ENCODE peak calls at places on chromosome 6, in eight cellular contexts. F is left lung, L is HFF-Myc, S is IMR-90, A is neural progenitor cell, P is adrenal gland, U is fibroblast of mammary gland, H is heart left ventricle. Y is an unnamed sample.

GRCh38 chr6:150698421-150698820 is 98.7 kb downstream of the PLEKHG1 start:
- DNase-seq in F (no peak), L (no peak), S (no peak), A (no peak), P (no peak), U (no peak), H (no peak), Y (no peak)

GRCh38 chr6:155623450-155624178 is 168.0 kb upstream of the NOX3 start:
- DNase-seq in F (no peak), L (no peak), S (no peak), A (no peak), P (no peak), U (no peak), H (no peak), Y (no peak)

GRCh38 chr6:43910638-43911353 is 140.8 kb downstream of the VEGFA start:
- DNase-seq in F (no peak), L (no peak), S (peak; percentile 86), A (no peak), P (no peak), U (peak; percentile 65), H (no peak), Y (no peak)

GRCh38 chr6:9250852-9251251 is 815.5 kb upstream of the SLC35B3 start:
- DNase-seq in F (no peak), L (peak; percentile 19), S (peak; percentile 53), A (peak; percentile 85), P (no peak), U (peak; percentile 23), H (no peak), Y (peak; percentile 24)

GRCh38 chr6:18269253-18269652 is 4.9 kb upstream of the DEK start:
- DNase-seq in F (no peak), L (peak; percentile 74), S (peak; percentile 32), A (no peak), P (peak; percentile 38), U (peak; percentile 57), H (no peak), Y (no peak)

GRCh38 chr6:161880070-161880469 is 606.2 kb upstream of the AGPAT4 start:
- DNase-seq in F (no peak), L (no peak), S (no peak), A (no peak), P (no peak), U (no peak), H (no peak), Y (no peak)

GRCh38 chr6:107811591-107812218 is 12.4 kb downstream of the SCML4 start:
- DNase-seq in F (no peak), L (no peak), S (peak; percentile 21), A (no peak), P (no peak), U (peak; percentile 21), H (no peak), Y (peak; percentile 33)

GRCh38 chr6:73585566-73586415 is 65.0 kb upstream of the EEF1A1 start:
- DNase-seq in F (no peak), L (peak; percentile 56), S (peak; percentile 85), A (no peak), P (peak; percentile 67), U (peak; percentile 80), H (no peak), Y (peak; percentile 67)

GRCh38 chr6:68649669-68650068 is 14.6 kb downstream of the ADGRB3 start:
- DNase-seq in F (no peak), L (no peak), S (no peak), A (peak; percentile 49), P (no peak), U (no peak), H (no peak), Y (no peak)

GRCh38 chr6:139981066-139981624 is 606.7 kb upstream of the CITED2 start:
- DNase-seq in F (no peak), L (no peak), S (no peak), A (no peak), P (no peak), U (no peak), H (no peak), Y (no peak)

GRCh38 chr6:113857565-113858066 is 471 bp downstream of the MARCKS start:
- DNase-seq in F (no peak), L (no peak), S (no peak), A (peak; percentile 78), P (peak; percentile 7), U (no peak), H (peak; percentile 60), Y (peak; percentile 11)

GRCh38 chr6:16625319-16626240 is 135.7 kb downstream of the ATXN1 start:
- DNase-seq in F (no peak), L (no peak), S (peak; percentile 28), A (no peak), P (no peak), U (peak; percentile 14), H (no peak), Y (no peak)

GRCh38 chr6:53466257-53466656 is 78.6 kb downstream of the GCLC start:
- DNase-seq in F (no peak), L (no peak), S (peak; percentile 23), A (no peak), P (no peak), U (peak; percentile 16), H (no peak), Y (no peak)

GRCh38 chr6:14582731-14583130 is 465.2 kb downstream of the CD83 start:
- DNase-seq in F (no peak), L (no peak), S (no peak), A (no peak), P (no peak), U (no peak), H (no peak), Y (no peak)

GRCh38 chr6:99119109-99120031 is 171.6 kb upstream of the FBXL4 start:
- DNase-seq in F (no peak), L (peak; percentile 17), S (peak; percentile 39), A (peak; percentile 75), P (peak; percentile 9), U (peak; percentile 48), H (no peak), Y (no peak)

GRCh38 chr6:160974304-160974771 is 17.2 kb upstream of the MAP3K4 start:
- DNase-seq in F (peak; percentile 46), L (peak; percentile 99), S (peak; percentile 97), A (no peak), P (peak; percentile 82), U (peak; percentile 100), H (peak; percentile 61), Y (peak; percentile 94)

GRCh38 chr6:155158044-155158843 is 105.6 kb upstream of the CLDN20 start:
- DNase-seq in F (no peak), L (no peak), S (peak; percentile 13), A (no peak), P (no peak), U (peak; percentile 50), H (no peak), Y (no peak)

GRCh38 chr6:163420315-163420667 is 5.8 kb downstream of the QKI start:
- DNase-seq in F (no peak), L (no peak), S (no peak), A (no peak), P (no peak), U (no peak), H (no peak), Y (no peak)

GRCh38 chr6:95185874-95186273 is 391.5 kb upstream of the MANEA start:
- DNase-seq in F (no peak), L (no peak), S (no peak), A (no peak), P (no peak), U (no peak), H (no peak), Y (no peak)

GRCh38 chr6:4459032-4459431 is 317.2 kb upstream of the CDYL start:
- DNase-seq in F (no peak), L (peak; percentile 37), S (peak; percentile 94), A (no peak), P (peak; percentile 27), U (peak; percentile 89), H (no peak), Y (peak; percentile 52)

GRCh38 chr6:11212625-11213024 is 19.8 kb downstream of the NEDD9 start:
- DNase-seq in F (peak; percentile 68), L (no peak), S (peak; percentile 90), A (no peak), P (no peak), U (peak; percentile 91), H (no peak), Y (peak; percentile 72)
- H3K4me3 ChIP-seq in F (no peak overlapping the region), L (no peak overlapping the region), S (no peak overlapping the region), A (no peak overlapping the region), P (no peak overlapping the region), U (no peak overlapping the region), H (no peak overlapping the region), Y (no peak overlapping the region)

DNA sequence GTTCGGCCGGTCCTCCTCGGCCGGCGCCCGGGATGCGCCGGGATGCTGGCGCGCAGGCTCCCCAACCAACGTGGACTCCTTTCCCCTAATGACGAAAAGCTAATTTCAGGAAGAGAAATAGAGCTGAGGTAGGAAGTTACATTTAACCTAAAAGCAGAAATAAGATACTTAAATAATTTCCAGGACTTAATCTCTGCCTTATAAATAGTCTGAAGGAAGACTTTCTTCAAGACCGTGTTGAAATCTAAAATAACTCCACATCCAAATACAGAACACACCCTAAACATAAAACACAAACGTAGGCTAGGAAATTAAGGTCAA is 1.2 kb downstream of the ASF1A start:
- DNase-seq in F (no peak), L (no peak), S (no peak), A (no peak), P (no peak), U (no peak), H (no peak), Y (no peak)
- H3K4me3 ChIP-seq in F (peak overlapping the region; percentile 90), L (peak overlapping the region; percentile 82), S (peak overlapping the region; percentile 79), A (peak overlapping the region; percentile 97), P (no peak overlapping the region), U (peak overlapping the region; percentile 89), H (peak overlapping the region; percentile 84), Y (peak overlapping the region; percentile 90)

GRCh38 chr6:117600008-117600743 is 2.1 kb downstream of the GOPC start:
- DNase-seq in F (no peak), L (no peak), S (peak; percentile 24), A (no peak), P (peak; percentile 13), U (peak; percentile 53), H (no peak), Y (peak; percentile 30)
- H3K4me3 ChIP-seq in F (peak overlapping the region; percentile 96), L (peak overlapping the region; percentile 68), S (peak overlapping the region; percentile 17), A (peak overlapping the region; percentile 67), P (no peak overlapping the region), U (peak overlapping the region; percentile 95), H (no peak overlapping the region), Y (peak overlapping the region; percentile 97)

DNA sequence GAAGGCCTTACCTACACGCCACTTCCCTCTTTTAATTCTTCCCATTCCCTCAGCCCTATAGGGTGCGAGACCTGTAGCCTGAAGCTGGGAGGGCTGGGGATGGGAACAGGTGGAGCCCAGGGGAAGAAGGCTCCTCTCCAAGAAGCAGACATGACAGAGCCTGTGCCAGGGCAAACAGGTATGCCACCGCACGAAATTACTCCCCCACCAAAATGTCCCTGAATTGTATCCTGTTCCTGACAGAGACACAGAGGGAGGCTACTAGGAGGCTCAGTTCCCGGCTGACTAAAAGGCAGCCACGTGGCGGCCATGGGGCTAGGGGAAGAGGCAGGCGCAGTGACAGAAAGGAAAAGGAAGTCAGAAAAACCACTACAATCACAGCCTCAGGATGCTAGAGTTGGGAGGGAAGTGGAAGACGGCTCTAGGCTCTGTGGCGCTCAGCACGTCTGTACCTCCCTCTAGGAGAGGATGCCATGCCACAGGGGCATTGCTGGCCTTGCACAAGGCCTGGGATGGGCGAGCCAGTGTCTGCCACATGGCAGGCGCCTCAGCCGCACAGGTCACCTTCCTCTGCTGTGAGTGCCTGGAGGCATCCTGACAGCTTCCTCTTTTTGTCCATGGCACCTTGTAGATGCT is 27.7 kb downstream of the TFEB start:
- DNase-seq in F (peak; percentile 66), L (no peak), S (no peak), A (no peak), P (no peak), U (no peak), H (peak; percentile 69), Y (no peak)
- H3K4me3 ChIP-seq in F (no peak overlapping the region), L (no peak overlapping the region), S (no peak overlapping the region), A (no peak overlapping the region), P (no peak overlapping the region), U (no peak overlapping the region), H (no peak overlapping the region), Y (no peak overlapping the region)

Y was measured in MG63.